ENCODE peak calls at places on chromosomes 6 and 20, in nine cellular contexts. D, V, J, W, F, O, I, Y and Z are unnamed samples.

GRCh38 chr6:34292954-34293353 is 44.1 kb upstream of the SMIM29 start:
- DNase-seq in O (no peak), J (no peak), I (no peak), Y (no peak), W (no peak), F (no peak), D (no peak), V (no peak), Z (no peak)

GRCh38 chr20:57388953-57389694 is 2.1 kb upstream of the RBM38 start:
- DNase-seq in O (peak), D (no peak), J (peak), F (peak), W (peak), I (peak), Y (peak), V (no peak), Z (peak)

GRCh38 chr6:6975395-6976111 is 132.2 kb upstream of the RREB1 start:
- DNase-seq in I (peak), J (no peak), W (no peak), Y (no peak), F (no peak), O (no peak), D (no peak), V (no peak), Z (no peak)

GRCh38 chr20:21739682-21740081 is 34.2 kb downstream of the PAX1 start:
- DNase-seq in F (no peak), D (no peak), O (no peak), I (no peak), Y (no peak), J (no peak), W (no peak), V (no peak), Z (no peak)

GRCh38 chr6:34341481-34341971 is 50.9 kb downstream of the NUDT3 start:
- DNase-seq in J (no peak), I (peak), V (no peak), Y (no peak), F (no peak), O (no peak), D (no peak), W (no peak), Z (no peak)

GRCh38 chr6:11473008-11473740 is 64.4 kb upstream of the TMEM170B start:
- DNase-seq in O (no peak), D (no peak), W (no peak), Y (no peak), F (no peak), J (no peak), I (no peak), V (no peak), Z (no peak)

GRCh38 chr20:60851826-60852704 is 400.0 kb upstream of the CDH4 start:
- DNase-seq in O (peak), F (no peak), Y (no peak), I (no peak), V (no peak), J (no peak), D (no peak), W (no peak), Z (no peak)

GRCh38 chr6:117050301-117050700 is 173.3 kb downstream of the RFX6 start:
- DNase-seq in W (no peak), Y (no peak), I (no peak), V (no peak), O (no peak), F (no peak), J (no peak), D (no peak), Z (no peak)

GRCh38 chr6:31738048-31738979 is 1.5 kb upstream of the MSH5 start:
- DNase-seq in V (peak), I (peak), F (peak), D (peak), W (peak), Y (peak), J (peak), O (no peak), Z (peak)

GRCh38 chr6:98894810-98895209 is 52.9 kb downstream of the FBXL4 start:
- DNase-seq in D (no peak), O (no peak), I (peak), F (no peak), Y (no peak), W (peak), J (no peak), V (no peak), Z (no peak)

GRCh38 chr20:32252189-32252588 is 25.3 kb upstream of the KIF3B start:
- DNase-seq in D (no peak), I (no peak), Y (no peak), V (no peak), W (no peak), F (peak), O (no peak), J (peak), Z (peak)

GRCh38 chr20:7113577-7114466 is 346.3 kb downstream of the BMP2 start:
- DNase-seq in D (no peak), J (no peak), O (peak), I (peak), V (peak), W (no peak), Y (no peak), F (no peak), Z (no peak)

GRCh38 chr6:149459761-149460160 is 25.1 kb downstream of the ZC3H12D start:
- DNase-seq in W (peak), O (no peak), F (no peak), I (no peak), J (no peak), V (no peak), D (no peak), Y (no peak), Z (no peak)

GRCh38 chr6:148221580-148221979 is 121.1 kb upstream of the SASH1 start:
- DNase-seq in O (no peak), V (no peak), I (no peak), F (no peak), W (peak), J (no peak), D (no peak), Y (no peak), Z (no peak)

GRCh38 chr6:137664183-137664582 is 170.0 kb upstream of the OLIG3 start:
- DNase-seq in F (no peak), J (no peak), Y (no peak), O (no peak), D (no peak), W (no peak), V (no peak), I (no peak), Z (no peak)

GRCh38 chr6:7590918-7591302 is 912 bp downstream of the SNRNP48 start:
- DNase-seq in Y (no peak), W (peak), I (peak), J (no peak), O (no peak), D (no peak), F (no peak), V (no peak), Z (no peak)

GRCh38 chr6:133817460-133818047 is 71.4 kb upstream of the TCF21 start:
- DNase-seq in V (no peak), O (peak), I (no peak), W (no peak), J (peak), Y (peak), D (no peak), F (no peak), Z (peak)

GRCh38 chr6:111478749-111479148 is 4.3 kb downstream of the REV3L start:
- DNase-seq in O (peak), D (no peak), W (peak), J (no peak), F (peak), V (no peak), I (peak), Y (no peak), Z (peak)

GRCh38 chr6:12345694-12346058 is 55.5 kb downstream of the EDN1 start:
- DNase-seq in I (peak), O (no peak), D (no peak), F (no peak), J (no peak), Y (no peak), W (no peak), V (no peak), Z (no peak)